ENCODE peak calls at places on chromosomes 1 and 21, in ten cellular contexts. O, C, A, N, E, R, J, Z, T and B are unnamed samples.

GRCh38 chr21:46097826-46098286 is at the start of gene COL6A2:
- DNase-seq in O (peak; percentile 10), N (no peak), C (peak; percentile 55), J (peak; percentile 76), E (no peak), A (peak; percentile 64), R (no peak), T (no peak), Z (peak; percentile 49), B (peak; percentile 16)

GRCh38 chr21:44520326-44521300 is 19.4 kb downstream of the KRTAP10-1 start:
- DNase-seq in N (no peak), Z (peak; percentile 34), O (no peak), A (no peak), T (no peak), J (peak; percentile 11), C (no peak), R (peak; percentile 56), E (no peak), B (no peak)

GRCh38 chr1:75725256-75725655 is 747 bp downstream of the ACADM start:
- DNase-seq in R (no peak), N (no peak), C (no peak), T (no peak), O (no peak), Z (no peak), J (no peak), A (peak; percentile 34), E (peak; percentile 15), B (peak; percentile 16)

GRCh38 chr1:119370748-119371147 is 2.2 kb downstream of the HAO2 start:
- DNase-seq in O (no peak), J (no peak), C (no peak), Z (no peak), R (no peak), E (no peak), A (no peak), N (no peak), T (no peak), B (no peak)

GRCh38 chr1:46555081-46555432 is 3.6 kb upstream of the KNCN start:
- DNase-seq in R (peak; percentile 55), J (no peak), A (no peak), C (no peak), O (no peak), Z (no peak), T (no peak), N (no peak), E (no peak), B (no peak)

GRCh38 chr1:236425031-236425663 is 31.1 kb downstream of the EDARADD start:
- DNase-seq in A (no peak), J (no peak), Z (no peak), E (no peak), O (peak; percentile 46), T (no peak), N (no peak), C (no peak), R (no peak), B (no peak)

GRCh38 chr1:241839369-241839990 is 8.5 kb upstream of the EXO1 start:
- DNase-seq in Z (no peak), N (no peak), E (no peak), T (no peak), J (no peak), A (no peak), O (no peak), C (no peak), R (no peak), B (peak; percentile 31)

GRCh38 chr1:150872572-150872971 is 3.8 kb downstream of the ARNT start:
- DNase-seq in O (no peak), R (no peak), C (no peak), A (no peak), E (no peak), T (no peak), Z (no peak), J (no peak), N (no peak), B (no peak)

GRCh38 chr21:45863751-45864150 is 117.8 kb upstream of the COL6A1 start:
- DNase-seq in J (no peak), T (no peak), O (no peak), R (no peak), C (no peak), Z (no peak), A (no peak), E (no peak), N (no peak), B (no peak)

GRCh38 chr1:202708456-202709275 is 1.6 kb downstream of the SYT2 start:
- DNase-seq in C (no peak), Z (peak; percentile 51), A (no peak), J (no peak), O (no peak), T (no peak), N (no peak), E (no peak), R (peak; percentile 41), B (no peak)

GRCh38 chr1:160767417-160768294 is 28.3 kb upstream of the LY9 start:
- DNase-seq in C (no peak), Z (no peak), J (no peak), O (no peak), R (no peak), E (peak; percentile 9), T (no peak), A (no peak), N (peak; percentile 98), B (peak; percentile 62)

GRCh38 chr1:190904091-190904695 is 426.5 kb upstream of the BRINP3 start:
- DNase-seq in C (no peak), N (peak; percentile 44), R (no peak), T (no peak), O (no peak), Z (no peak), E (peak; percentile 10), J (no peak), A (peak; percentile 75), B (peak; percentile 60)

GRCh38 chr1:194341587-194341986 is 1155.2 kb upstream of the B3GALT2 start:
- DNase-seq in E (no peak), J (no peak), O (no peak), N (no peak), R (no peak), T (no peak), Z (no peak), A (no peak), C (no peak), B (no peak)

GRCh38 chr1:97006044-97006676 is 284.6 kb downstream of the PTBP2 start:
- DNase-seq in A (peak; percentile 49), N (no peak), R (no peak), C (no peak), T (peak; percentile 15), E (peak; percentile 68), O (no peak), Z (no peak), J (no peak), B (peak; percentile 28)

GRCh38 chr1:34378968-34379729 is 202.4 kb downstream of the C1orf94 start:
- DNase-seq in E (no peak), J (no peak), O (no peak), Z (no peak), T (no peak), R (no peak), N (peak; percentile 17), C (no peak), A (no peak), B (no peak)

GRCh38 chr1:166089804-166090203 is 77.0 kb downstream of the FAM78B start:
- DNase-seq in R (no peak), J (no peak), A (no peak), E (no peak), C (no peak), O (no peak), T (no peak), Z (no peak), N (no peak), B (no peak)

GRCh38 chr1:3000671-3001470 is 20.4 kb upstream of the ACTRT2 start:
- DNase-seq in O (no peak), E (no peak), Z (peak; percentile 35), N (no peak), T (no peak), A (no peak), J (no peak), R (no peak), C (no peak), B (no peak)

GRCh38 chr1:57279909-57280666 is 143.8 kb downstream of the DAB1 start:
- DNase-seq in N (peak; percentile 100), J (no peak), E (no peak), A (no peak), O (peak; percentile 2), Z (peak; percentile 52), C (no peak), T (no peak), R (no peak), B (peak; percentile 91)

GRCh38 chr1:54314691-54315455 is 91.3 kb downstream of the SSBP3 start:
- DNase-seq in E (no peak), J (no peak), C (no peak), O (no peak), N (no peak), Z (no peak), A (no peak), R (no peak), T (no peak), B (no peak)

GRCh38 chr1:52359676-52360594 is 6.1 kb downstream of the CC2D1B start:
- DNase-seq in R (no peak), J (no peak), C (no peak), N (no peak), T (no peak), O (no peak), Z (no peak), E (no peak), A (no peak), B (no peak)
- TF ChIP-seq CTCF in R (no peak), J (no peak), C (no peak), N (no peak), T (no peak), O (no peak), Z (no peak), E (no peak), A (no peak), B (no peak)

GRCh38 chr1:209627349-209628196 is 24.7 kb downstream of the LAMB3 start:
- DNase-seq in R (peak; percentile 87), N (peak; percentile 55), O (peak; percentile 69), E (peak; percentile 58), J (peak; percentile 96), C (peak; percentile 92), A (peak; percentile 70), Z (no peak), T (no peak), B (peak; percentile 84)
- TF ChIP-seq CTCF in R (peak; percentile 95), N (peak; percentile 95), O (peak; percentile 87), E (peak; percentile 98), J (peak; percentile 98), C (peak; percentile 92), A (peak; percentile 98), Z (peak; percentile 58), T (peak; percentile 99), B (peak; percentile 99)

GRCh38 chr1:199688774-199689173 is 338.7 kb upstream of the NR5A2 start:
- DNase-seq in C (no peak), Z (no peak), O (no peak), J (no peak), E (no peak), A (no peak), N (no peak), R (no peak), T (no peak), B (no peak)
- TF ChIP-seq CTCF in C (no peak), Z (no peak), O (no peak), J (no peak), E (no peak), A (no peak), N (no peak), R (no peak), T (no peak), B (no peak)

DNA sequence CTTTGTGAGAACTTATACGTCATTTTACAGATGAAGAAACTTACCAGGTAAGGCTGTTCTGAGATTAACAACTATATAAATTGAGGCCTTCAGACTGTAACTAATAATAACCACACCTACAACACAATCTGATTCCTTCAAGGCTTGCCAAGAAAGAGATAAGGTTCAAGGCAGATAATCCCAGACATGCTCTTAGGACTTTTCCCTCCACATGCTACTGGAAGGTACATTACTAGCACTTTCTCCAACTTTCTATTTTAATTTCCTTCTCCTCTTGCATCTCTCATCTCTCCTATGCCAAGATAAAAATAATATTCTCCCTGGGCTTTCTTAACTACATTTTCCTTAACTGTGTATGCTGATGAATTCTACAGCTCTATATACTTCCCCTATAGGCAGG is 18.9 kb upstream of the NRAS start:
- DNase-seq in T (no peak), N (no peak), R (no peak), Z (no peak), J (no peak), A (no peak), C (no peak), O (no peak), E (no peak), B (no peak)
- TF ChIP-seq CTCF in T (no peak), N (no peak), R (no peak), Z (no peak), J (no peak), A (no peak), C (no peak), O (no peak), E (no peak), B (no peak)